ENCODE peak calls at places on chromosomes 1 and 21, in ten cellular contexts. N is neural progenitor cell; V is foreskin fibroblast; D is lower lobe of right lung; F is lung; X is tibial artery; S is CD4-positive, CD25-positive, alpha-beta regulatory T cell; Y is epithelial cell of esophagus; W is NT2/D1; U is body of pancreas. J is an unnamed sample.

GRCh38 chr1:35605071-35605881 is 32.2 kb downstream of the TFAP2E start:
- DNase-seq in N (no peak), V (no peak), D (no peak), F (no peak), X (no peak), S (no peak), Y (no peak), W (peak; percentile 20), U (no peak), J (no peak)

GRCh38 chr1:222390181-222390580 is 157.7 kb downstream of the HHIPL2 start:
- DNase-seq in N (no peak), V (peak; percentile 7), D (no peak), F (no peak), X (no peak), S (no peak), Y (no peak), W (no peak), U (no peak), J (no peak)

GRCh38 chr1:109564189-109564878 is 15.9 kb downstream of the GNAI3 start:
- DNase-seq in N (no peak), V (no peak), D (no peak), F (no peak), X (no peak), S (no peak), Y (no peak), W (no peak), U (no peak), J (no peak)

GRCh38 chr1:203669739-203670138 is 43.1 kb downstream of the ATP2B4 start:
- DNase-seq in N (no peak), V (peak; percentile 69), D (no peak), F (no peak), X (no peak), S (no peak), Y (peak; percentile 22), W (no peak), U (no peak), J (no peak)

GRCh38 chr1:19463204-19463803 is 22.0 kb downstream of the CAPZB start:
- DNase-seq in N (no peak), V (no peak), D (no peak), F (no peak), X (no peak), S (peak; percentile 81), Y (no peak), W (no peak), U (no peak), J (no peak)

GRCh38 chr1:34272152-34272551 is 95.4 kb downstream of the C1orf94 start:
- DNase-seq in N (no peak), V (no peak), D (no peak), F (no peak), X (no peak), S (no peak), Y (no peak), W (no peak), U (no peak), J (no peak)

GRCh38 chr1:26694185-26694572 is 1.6 kb upstream of the ARID1A start:
- DNase-seq in N (peak; percentile 60), V (no peak), D (no peak), F (no peak), X (no peak), S (no peak), Y (no peak), W (no peak), U (peak; percentile 13), J (no peak)

GRCh38 chr1:41581216-41582003 is 96.9 kb upstream of the EDN2 start:
- DNase-seq in N (no peak), V (no peak), D (no peak), F (no peak), X (no peak), S (no peak), Y (no peak), W (no peak), U (no peak), J (no peak)

GRCh38 chr1:184479435-184480202 is 92.8 kb downstream of the C1orf21 start:
- DNase-seq in N (no peak), V (no peak), D (no peak), F (no peak), X (no peak), S (no peak), Y (no peak), W (no peak), U (peak; percentile 30), J (no peak)

GRCh38 chr1:26618561-26618960 is 77.3 kb upstream of the ARID1A start:
- DNase-seq in N (peak; percentile 24), V (no peak), D (no peak), F (no peak), X (no peak), S (no peak), Y (no peak), W (no peak), U (no peak), J (no peak)

GRCh38 chr1:8789314-8790214 is 27.9 kb downstream of the RERE start:
- DNase-seq in N (peak; percentile 25), V (no peak), D (no peak), F (peak; percentile 56), X (no peak), S (no peak), Y (peak; percentile 54), W (no peak), U (no peak), J (no peak)
- H3K4me3 ChIP-seq in N (no peak overlapping the region), V (no peak overlapping the region), D (no peak overlapping the region), F (no peak overlapping the region), X (no peak overlapping the region), S (no peak overlapping the region), Y (no peak overlapping the region), W (no peak overlapping the region), U (no peak overlapping the region), J (no peak overlapping the region)

DNA sequence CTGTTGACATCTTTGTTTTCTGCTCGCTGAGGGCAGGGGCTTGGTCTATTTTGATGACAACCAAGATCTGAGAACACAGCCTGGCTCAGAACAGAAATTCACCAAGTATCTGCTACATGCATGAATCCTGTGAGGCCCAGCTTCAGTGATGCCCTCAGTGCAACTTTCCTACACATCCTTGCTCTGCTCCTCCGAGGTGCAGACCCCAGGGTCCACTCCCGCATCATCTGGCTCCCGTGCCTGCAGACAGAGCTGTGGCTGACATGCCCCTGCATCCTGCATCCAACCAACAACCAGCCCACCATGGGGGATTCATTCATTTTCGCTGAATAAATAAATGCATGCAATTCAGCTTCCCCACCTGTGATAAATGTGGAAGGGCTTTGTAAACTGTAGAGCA is 112.4 kb downstream of the GLIS1 start:
- DNase-seq in N (no peak), V (no peak), D (no peak), F (no peak), X (no peak), S (no peak), Y (no peak), W (no peak), U (no peak), J (no peak)
- H3K4me3 ChIP-seq in N (no peak overlapping the region), V (no peak overlapping the region), D (no peak overlapping the region), F (no peak overlapping the region), X (no peak overlapping the region), S (no peak overlapping the region), Y (no peak overlapping the region), W (no peak overlapping the region), U (no peak overlapping the region), J (no peak overlapping the region)

GRCh38 chr1:46173361-46173856 is 1.5 kb upstream of the TSPAN1 start:
- DNase-seq in N (no peak), V (no peak), D (no peak), F (no peak), X (no peak), S (no peak), Y (no peak), W (no peak), U (no peak), J (no peak)

GRCh38 chr1:46175243-46175642 is 356 bp downstream of the TSPAN1 start:
- DNase-seq in N (no peak), V (no peak), D (no peak), F (no peak), X (no peak), S (no peak), Y (no peak), W (no peak), U (no peak), J (no peak)

GRCh38 chr1:46176211-46176865 is at the start of gene P3R3URF:
- DNase-seq in N (no peak), V (no peak), D (no peak), F (no peak), X (no peak), S (no peak), Y (no peak), W (no peak), U (no peak), J (no peak)

GRCh38 chr1:46172321-46172720 is 2.6 kb upstream of the TSPAN1 start:
- DNase-seq in N (no peak), V (no peak), D (no peak), F (no peak), X (no peak), S (no peak), Y (no peak), W (no peak), U (no peak), J (no peak)

DNA sequence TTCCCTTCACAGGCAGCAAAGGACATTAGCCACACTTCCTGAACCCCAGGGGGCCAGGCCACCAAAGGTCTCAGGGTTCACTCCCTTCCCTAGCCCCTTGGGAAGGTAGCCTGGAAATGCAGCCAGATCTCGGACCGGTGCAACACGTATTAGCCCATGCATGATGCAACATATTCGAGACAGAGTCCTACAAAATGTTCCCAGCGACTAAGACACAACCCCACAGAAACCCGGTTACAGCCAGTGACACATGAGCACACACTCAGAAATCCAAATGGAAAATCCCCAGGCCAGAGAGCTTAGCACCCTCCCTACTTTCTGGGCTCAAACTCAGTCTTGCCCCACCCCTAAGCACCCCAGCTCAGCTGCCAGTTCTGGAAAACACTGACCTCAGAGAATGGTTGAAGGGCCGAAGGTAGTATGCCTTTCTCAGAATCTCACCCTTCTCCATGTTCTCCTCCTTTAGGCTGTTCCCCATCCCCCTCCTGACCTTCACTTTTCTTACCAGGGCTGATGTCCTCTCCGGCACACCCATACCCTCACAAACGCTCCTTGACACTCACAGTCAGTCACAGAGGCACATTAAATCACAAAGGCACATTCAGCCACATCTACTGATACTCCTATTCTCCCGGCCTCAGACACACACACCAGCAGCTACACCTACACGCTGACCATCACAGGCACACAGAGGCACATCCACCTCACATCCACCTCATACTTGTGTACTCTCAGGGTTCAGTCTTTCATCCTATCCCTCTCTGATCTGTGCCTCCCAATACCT is at the start of gene TSPAN1:
- DNase-seq in N (no peak), V (no peak), D (no peak), F (peak; percentile 49), X (peak; percentile 68), S (no peak), Y (peak; percentile 59), W (no peak), U (no peak), J (no peak)
- H3K4me3 ChIP-seq in N (no peak within 1 kb of the TSS), V (no peak within 1 kb of the TSS), D (no peak within 1 kb of the TSS), F (no peak within 1 kb of the TSS), X (no peak within 1 kb of the TSS), S (no peak within 1 kb of the TSS), Y (no peak within 1 kb of the TSS), W (no peak within 1 kb of the TSS), U (no peak within 1 kb of the TSS), J (no peak within 1 kb of the TSS)

GRCh38 chr21:20330652-20331051 is 667.6 kb upstream of the NCAM2 start:
- DNase-seq in N (no peak), V (no peak), D (no peak), F (no peak), X (no peak), S (no peak), Y (no peak), W (no peak), U (no peak), J (no peak)

GRCh38 chr21:20334585-20334984 is 663.6 kb upstream of the NCAM2 start:
- DNase-seq in N (no peak), V (no peak), D (no peak), F (no peak), X (no peak), S (no peak), Y (no peak), W (no peak), U (no peak), J (no peak)

GRCh38 chr21:20329636-20330035 is 668.6 kb upstream of the NCAM2 start:
- DNase-seq in N (no peak), V (no peak), D (no peak), F (no peak), X (no peak), S (no peak), Y (no peak), W (no peak), U (no peak), J (no peak)
- H3K4me3 ChIP-seq in N (no peak overlapping the region), V (no peak overlapping the region), D (no peak overlapping the region), F (no peak overlapping the region), X (no peak overlapping the region), S (no peak overlapping the region), Y (no peak overlapping the region), W (no peak overlapping the region), U (no peak overlapping the region), J (peak overlapping the region; percentile 46)

J was measured in LNCaP clone FGC.